ENCODE peak calls at places on chromosomes 6 and 20, in four cellular contexts. G is fibroblast of lung, X is tibial artery, C is mesenchymal stem cell. V is an unnamed sample. For H3K36me3, the result is how much of the 10 kb centered on the place peaks cover.

GRCh38 chr6:33790306-33790855 is 1.5 kb upstream of the LEMD2 start:
- DNase-seq in G (no peak), X (no peak), C (no peak), V (no peak)

GRCh38 chr6:5412017-5412416 is 150.7 kb downstream of the FARS2 start:
- DNase-seq in G (no peak), X (no peak), C (no peak), V (no peak)

GRCh38 chr6:169724554-169725269 is 412 bp upstream of the PHF10 start:
- DNase-seq in G (peak), X (peak), C (peak), V (peak)

GRCh38 chr6:20271818-20272217 is 59.5 kb upstream of the MBOAT1 start:
- DNase-seq in G (no peak), X (no peak), C (no peak), V (no peak)

GRCh38 chr6:110509617-110510231 is 33.3 kb upstream of the SLC22A16 start:
- DNase-seq in G (peak), X (no peak), C (peak), V (no peak)

GRCh38 chr6:119832411-119832810 is 482.9 kb upstream of the MAN1A1 start:
- DNase-seq in G (no peak), X (no peak), C (no peak), V (no peak)

GRCh38 chr6:47420394-47421371 is 56.9 kb upstream of the CD2AP start:
- DNase-seq in G (peak), X (no peak), C (no peak), V (no peak)

GRCh38 chr6:15400572-15401004 is 154.7 kb downstream of the JARID2 start:
- DNase-seq in G (no peak), X (no peak), C (peak), V (no peak)

GRCh38 chr6:110534731-110535164 is 58.3 kb upstream of the SLC22A16 start:
- DNase-seq in G (peak), X (no peak), C (peak), V (peak)

GRCh38 chr20:60583741-60584140 is 625.5 kb downstream of the CDH26 start:
- DNase-seq in G (peak), X (no peak), C (no peak), V (no peak)

GRCh38 chr6:73642530-73642929 is 11.3 kb downstream of the SLC17A5 start:
- DNase-seq in G (no peak), X (no peak), C (no peak), V (no peak)

GRCh38 chr20:36408219-36408618 is 102.1 kb downstream of the DLGAP4 start:
- DNase-seq in G (no peak), X (no peak), C (no peak), V (no peak)

GRCh38 chr6:46098678-46099077 is 31.1 kb upstream of the ENPP4 start:
- DNase-seq in G (no peak), X (no peak), C (no peak), V (no peak)

GRCh38 chr6:24016286-24016685 is 109.7 kb upstream of the NRSN1 start:
- DNase-seq in G (no peak), X (no peak), C (no peak), V (no peak)

GRCh38 chr6:125164696-125165095 is 11.1 kb downstream of the TPD52L1 start:
- DNase-seq in G (no peak), X (no peak), C (no peak), V (no peak)

GRCh38 chr6:23533954-23534725 is 591.9 kb upstream of the NRSN1 start:
- DNase-seq in G (peak), X (no peak), C (no peak), V (no peak)

GRCh38 chr6:28960846-28961500 is 37.2 kb upstream of the TRIM27 start:
- DNase-seq in G (no peak), X (no peak), C (no peak), V (no peak)

GRCh38 chr6:53111865-53112264 is 36.8 kb downstream of the GCM1 start:
- DNase-seq in G (no peak), X (no peak), C (no peak), V (no peak)

GRCh38 chr20:61917459-61917858 is 148.2 kb downstream of the TAF4 start:
- DNase-seq in G (no peak), X (no peak), C (no peak), V (no peak)

GRCh38 chr6:80181352-80182081 is 75.0 kb downstream of the BCKDHB start:
- DNase-seq in G (no peak), X (no peak), C (no peak), V (no peak)

GRCh38 chr20:10609276-10609675 is 64.5 kb downstream of the JAG1 start:
- DNase-seq in G (peak), X (peak), C (peak), V (no peak)
- H3K27ac ChIP-seq in G (peak), X (peak), C (no peak), V (peak)

DNA sequence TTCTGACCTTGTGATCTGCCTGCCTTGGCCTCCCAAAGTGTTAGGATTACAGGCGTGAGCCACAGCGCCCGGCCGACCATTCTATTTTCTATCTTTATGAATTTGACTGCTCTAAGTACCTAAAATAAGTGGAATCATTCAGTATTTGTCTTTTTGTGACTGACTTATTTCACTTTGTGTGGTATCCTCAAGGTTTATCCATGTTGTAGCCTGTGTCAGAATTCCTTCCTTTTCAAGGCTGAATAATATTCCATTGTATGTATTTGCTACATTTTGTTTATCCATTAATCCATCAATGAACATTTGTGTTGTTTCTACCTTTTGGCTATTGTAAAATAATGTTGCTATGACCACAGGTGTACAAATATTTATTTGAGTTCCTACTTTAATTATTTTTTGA is 4.9 kb upstream of the TJAP1 start:
- DNase-seq in G (no peak), X (no peak), C (no peak), V (no peak)
- H3K36me3 ChIP-seq in G (under half), X (under half), C (under half), V (under half)

DNA sequence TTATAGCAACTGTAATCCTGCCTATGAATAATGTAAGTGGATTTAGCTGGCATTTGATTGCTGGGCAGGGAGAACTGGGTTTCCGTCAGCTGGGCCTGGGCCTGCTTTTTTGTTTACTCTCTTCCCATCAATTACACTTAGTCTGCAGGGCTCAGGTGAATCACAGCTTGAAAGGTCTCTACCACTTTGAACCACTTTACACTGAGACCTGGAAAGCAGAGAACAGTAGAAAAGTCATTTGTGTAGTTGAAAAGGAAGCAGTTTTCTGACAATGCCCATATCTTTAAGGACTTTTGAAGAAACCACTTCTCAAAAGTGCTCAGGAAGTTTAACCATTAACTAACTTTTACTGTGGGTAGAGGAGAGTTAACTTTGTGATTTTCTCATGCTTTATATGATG is 315.4 kb upstream of the SASH1 start:
- DNase-seq in G (no peak), X (no peak), C (no peak), V (no peak)
- H3K27ac ChIP-seq in G (no peak), X (no peak), C (no peak), V (no peak)

GRCh38 chr6:13297391-13297790 is 30.9 kb downstream of the TBC1D7 start:
- DNase-seq in G (no peak), X (no peak), C (no peak), V (no peak)
- H3K36me3 ChIP-seq in G (under half), X (half or more), C (half or more), V (under half)

DNA sequence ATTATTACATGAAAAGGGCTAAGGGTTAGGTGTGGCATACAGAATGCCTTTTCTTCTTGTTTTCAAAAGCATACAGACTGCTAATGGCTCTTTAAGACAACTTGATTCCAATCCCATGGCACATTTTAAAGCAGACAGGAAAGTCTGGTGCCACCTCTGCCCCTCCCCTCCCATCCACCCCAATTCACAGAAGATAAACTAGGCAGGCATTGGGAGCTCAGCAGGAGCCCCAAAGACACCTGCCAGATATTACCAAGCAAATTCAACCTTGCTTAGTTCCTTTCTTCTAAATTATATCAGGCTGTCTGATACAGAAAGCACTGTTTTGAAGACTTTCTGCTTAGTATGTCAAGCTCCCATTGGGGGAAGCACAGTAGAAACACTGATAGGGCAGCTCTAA is 13.1 kb downstream of the SESN1 start:
- DNase-seq in G (no peak), X (no peak), C (no peak), V (no peak)
- H3K27ac ChIP-seq in G (no peak), X (peak), C (no peak), V (peak)

GRCh38 chr6:78993955-78994354 is 84.1 kb downstream of the PHIP start:
- DNase-seq in G (no peak), X (no peak), C (no peak), V (no peak)

GRCh38 chr6:78995346-78995745 is 82.7 kb downstream of the PHIP start:
- DNase-seq in G (peak), X (no peak), C (no peak), V (no peak)

GRCh38 chr6:78999737-79000136 is 78.3 kb downstream of the PHIP start:
- DNase-seq in G (no peak), X (no peak), C (no peak), V (no peak)

GRCh38 chr6:79001415-79001814 is 76.6 kb downstream of the PHIP start:
- DNase-seq in G (no peak), X (no peak), C (no peak), V (no peak)

DNA sequence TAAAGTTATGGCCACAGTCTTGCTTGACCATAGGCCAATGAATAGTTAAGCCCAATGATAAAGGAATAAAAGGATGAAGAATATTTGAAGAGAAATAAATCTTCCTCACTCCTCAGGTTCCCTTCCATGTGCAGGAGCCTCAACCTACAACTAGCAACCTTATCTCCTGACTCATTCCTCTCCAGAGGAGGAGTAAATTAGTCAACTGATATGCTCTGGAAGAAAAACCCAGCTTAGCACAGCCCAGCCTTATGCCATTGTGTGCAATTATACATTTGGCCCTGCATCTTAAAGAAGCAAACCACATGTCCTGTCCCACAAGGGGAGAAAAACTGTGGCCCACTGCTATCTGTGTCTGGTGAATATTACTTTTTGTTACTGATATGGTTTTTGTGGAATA is 82.1 kb downstream of the PHIP start:
- DNase-seq in G (peak), X (no peak), C (no peak), V (no peak)
- H3K36me3 ChIP-seq in G (under half), X (half or more), C (under half), V (half or more)

DNA sequence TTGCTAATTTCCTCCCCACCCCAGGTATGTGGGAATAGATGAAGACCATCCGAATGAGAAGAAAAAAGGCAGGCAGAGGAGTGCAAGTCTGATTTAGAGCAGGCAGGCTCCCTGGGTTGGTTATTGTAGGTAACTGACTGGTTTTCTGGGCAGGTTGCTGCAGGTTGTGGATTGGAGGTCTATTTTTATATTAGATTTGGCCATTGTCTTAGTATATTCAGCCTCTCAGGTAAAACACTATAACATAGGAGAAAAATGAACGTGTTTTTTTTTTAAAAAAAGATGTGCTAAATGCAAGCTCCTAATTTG is 492 bp upstream of the TBC1D7 start:
- DNase-seq in G (no peak), X (no peak), C (no peak), V (no peak)
- H3K27ac ChIP-seq in G (peak), X (peak), C (no peak), V (peak)

GRCh38 chr20:4797275-4797674 is 75.6 kb downstream of the PRND start:
- DNase-seq in G (no peak), X (no peak), C (no peak), V (no peak)
- H3K36me3 ChIP-seq in G (under half), X (under half), C (under half), V (under half)

DNA sequence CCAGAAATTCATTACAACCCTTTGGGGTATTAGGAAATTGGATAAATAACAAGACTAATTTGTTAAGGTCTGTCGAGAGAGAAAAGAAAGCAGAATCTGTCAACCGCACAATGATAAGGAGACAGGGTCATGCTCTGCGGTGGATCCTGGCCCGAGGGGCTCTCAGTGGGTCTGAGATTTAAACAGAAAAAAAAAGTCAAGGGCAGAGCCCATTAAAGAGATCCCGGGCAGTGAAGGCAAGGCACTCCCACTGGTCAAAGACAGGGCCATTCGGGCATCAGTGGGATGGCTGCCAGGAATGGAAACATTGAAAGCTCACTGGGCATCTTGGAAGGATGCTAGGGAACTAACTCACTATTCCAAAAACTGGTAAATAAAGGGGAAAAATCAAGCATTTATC is 77.9 kb downstream of the GNAS-AS1 start:
- DNase-seq in G (no peak), X (no peak), C (no peak), V (no peak)
- H3K27ac ChIP-seq in G (no peak), X (no peak), C (no peak), V (no peak)

V was measured in esophagus muscularis mucosa.